ENCODE peak calls at places on chromosomes 16 and 17, in seven cellular contexts. L, Y, G, D, J, Q and F are unnamed samples. For H3K4me1, the result is how much of the 10 kb centered on the place peaks cover.

GRCh38 chr17:9173386-9173983 is 152.2 kb downstream of the NTN1 start:
- DNase-seq in L (no peak), Y (no peak), G (no peak), D (no peak), J (no peak), Q (no peak), F (no peak)

GRCh38 chr17:82442643-82443464 is 7.7 kb downstream of the CYBC1 start:
- DNase-seq in L (no peak), Y (no peak), G (no peak), D (peak), J (no peak), Q (peak), F (no peak)

GRCh38 chr16:25729188-25729587 is 37.4 kb downstream of the HS3ST4 start:
- DNase-seq in L (no peak), Y (no peak), G (no peak), D (no peak), J (no peak), Q (no peak), F (no peak)

GRCh38 chr17:58391302-58391984 is 25.9 kb downstream of the RNF43 start:
- DNase-seq in L (no peak), Y (no peak), G (no peak), D (no peak), J (no peak), Q (no peak), F (no peak)

GRCh38 chr16:72195609-72196008 is 23.7 kb upstream of the PMFBP1 start:
- DNase-seq in L (peak), Y (peak), G (peak), D (no peak), J (no peak), Q (peak), F (peak)

GRCh38 chr17:18970582-18971480 is 18.9 kb downstream of the SLC5A10 start:
- DNase-seq in L (no peak), Y (no peak), G (no peak), D (no peak), J (no peak), Q (no peak), F (no peak)

GRCh38 chr17:48642059-48642842 is 16.1 kb upstream of the HOXB9 start:
- DNase-seq in L (no peak), Y (no peak), G (peak), D (no peak), J (no peak), Q (peak), F (peak)

GRCh38 chr17:55521193-55521592 is 9.9 kb upstream of the SMIM36 start:
- DNase-seq in L (no peak), Y (no peak), G (no peak), D (no peak), J (no peak), Q (no peak), F (no peak)

GRCh38 chr17:11736613-11737289 is 138.5 kb downstream of the DNAH9 start:
- DNase-seq in L (no peak), Y (no peak), G (peak), D (no peak), J (no peak), Q (no peak), F (no peak)

GRCh38 chr17:34981538-34982241 is 1.4 kb downstream of the LIG3 start:
- DNase-seq in L (no peak), Y (no peak), G (peak), D (no peak), J (peak), Q (no peak), F (peak)

GRCh38 chr17:70060415-70060814 is 14.6 kb upstream of the KCNJ16 start:
- DNase-seq in L (no peak), Y (no peak), G (no peak), D (no peak), J (peak), Q (no peak), F (no peak)

GRCh38 chr17:65893692-65894279 is 298.1 kb downstream of the CEP112 start:
- DNase-seq in L (no peak), Y (no peak), G (no peak), D (no peak), J (no peak), Q (no peak), F (no peak)

GRCh38 chr17:50114849-50115357 is 15.1 kb downstream of the SAMD14 start:
- DNase-seq in L (no peak), Y (no peak), G (peak), D (peak), J (peak), Q (peak), F (peak)

GRCh38 chr16:340370-341091 is 12.0 kb downstream of the AXIN1 start:
- DNase-seq in L (no peak), Y (no peak), G (no peak), D (peak), J (no peak), Q (no peak), F (no peak)
- H3K4me1 ChIP-seq in L (under half), Y (under half), G (under half), D (under half), J (under half), Q (under half), F (under half)

GRCh38 chr16:50519001-50519400 is 29.2 kb upstream of the NKD1 start:
- DNase-seq in L (no peak), Y (no peak), G (no peak), D (no peak), J (no peak), Q (peak), F (no peak)
- H2BK120ac ChIP-seq in L (no peak), Y (no peak), G (no peak), D (no peak), J (no peak), Q (no peak), F (no peak)

DNA sequence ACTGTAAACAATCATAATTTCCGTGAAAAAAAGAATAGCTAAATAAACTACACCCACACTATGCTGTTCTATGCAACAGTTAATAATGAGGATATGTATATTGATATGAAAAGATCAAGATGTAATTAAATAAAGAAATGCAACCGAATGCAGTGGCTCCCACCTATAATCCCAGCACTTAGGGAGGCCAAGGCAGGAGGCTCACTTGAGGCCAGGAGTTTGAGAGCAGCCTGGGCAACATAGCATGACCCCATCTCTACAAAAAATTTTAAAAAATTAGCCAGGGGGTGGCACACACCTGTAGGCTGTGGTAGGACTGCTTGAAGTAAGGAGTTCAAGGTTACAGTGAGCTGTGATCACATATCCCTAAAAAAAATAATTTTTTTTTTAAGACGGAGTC is 14.9 kb downstream of the CENPV start:
- DNase-seq in L (no peak), Y (no peak), G (no peak), D (no peak), J (no peak), Q (no peak), F (no peak)
- H3K4me1 ChIP-seq in L (under half), Y (under half), G (under half), D (under half), J (under half), Q (under half), F (under half)

DNA sequence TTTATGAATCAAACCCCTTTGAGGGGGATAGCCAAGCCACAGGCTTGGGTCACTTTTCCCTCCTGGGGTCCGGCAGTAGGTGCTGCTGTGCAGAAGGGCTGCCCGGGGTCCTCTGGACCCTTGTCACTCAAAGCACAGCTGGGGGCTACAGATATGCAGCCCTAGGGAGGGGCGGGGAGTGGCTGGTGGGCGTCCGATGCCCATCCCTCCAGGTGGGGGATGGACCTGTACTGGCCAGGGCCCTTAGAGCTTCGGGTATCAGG is 598 bp downstream of the VASN start:
- DNase-seq in L (no peak), Y (no peak), G (no peak), D (no peak), J (no peak), Q (no peak), F (no peak)
- H2BK120ac ChIP-seq in L (peak), Y (no peak), G (no peak), D (no peak), J (peak), Q (no peak), F (peak)

DNA sequence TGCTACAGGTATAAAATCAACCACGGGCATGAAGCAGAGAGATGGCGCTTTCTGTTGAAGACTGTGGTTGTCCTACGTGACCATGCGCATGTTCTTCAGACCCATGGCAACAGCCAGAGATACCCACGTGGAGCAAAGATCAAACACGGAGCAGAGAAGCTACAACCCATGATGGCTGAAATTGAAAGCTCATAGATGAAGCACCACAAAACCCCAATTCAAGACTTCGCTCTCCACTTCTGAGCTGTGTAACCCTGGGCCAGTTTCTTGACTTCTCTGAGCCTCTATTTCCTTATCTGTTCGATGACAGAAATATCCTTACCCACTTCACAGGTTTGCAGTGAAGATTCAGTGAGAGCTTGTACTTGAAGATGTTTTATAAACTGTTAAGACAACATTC is 49.6 kb downstream of the C16orf95 start:
- DNase-seq in L (no peak), Y (no peak), G (no peak), D (no peak), J (no peak), Q (no peak), F (no peak)
- H3K4me1 ChIP-seq in L (under half), Y (under half), G (under half), D (under half), J (under half), Q (under half), F (under half)

GRCh38 chr16:57823836-57824235 is 21.5 kb upstream of the KIFC3 start:
- DNase-seq in L (no peak), Y (no peak), G (no peak), D (peak), J (no peak), Q (no peak), F (no peak)

GRCh38 chr16:57822018-57822553 is 19.8 kb upstream of the KIFC3 start:
- DNase-seq in L (no peak), Y (no peak), G (no peak), D (no peak), J (no peak), Q (no peak), F (no peak)

GRCh38 chr16:57822861-57823260 is 20.6 kb upstream of the KIFC3 start:
- DNase-seq in L (no peak), Y (no peak), G (no peak), D (peak), J (no peak), Q (no peak), F (no peak)

GRCh38 chr16:57818377-57819055 is 16.2 kb upstream of the KIFC3 start:
- DNase-seq in L (no peak), Y (no peak), G (no peak), D (no peak), J (no peak), Q (no peak), F (no peak)

DNA sequence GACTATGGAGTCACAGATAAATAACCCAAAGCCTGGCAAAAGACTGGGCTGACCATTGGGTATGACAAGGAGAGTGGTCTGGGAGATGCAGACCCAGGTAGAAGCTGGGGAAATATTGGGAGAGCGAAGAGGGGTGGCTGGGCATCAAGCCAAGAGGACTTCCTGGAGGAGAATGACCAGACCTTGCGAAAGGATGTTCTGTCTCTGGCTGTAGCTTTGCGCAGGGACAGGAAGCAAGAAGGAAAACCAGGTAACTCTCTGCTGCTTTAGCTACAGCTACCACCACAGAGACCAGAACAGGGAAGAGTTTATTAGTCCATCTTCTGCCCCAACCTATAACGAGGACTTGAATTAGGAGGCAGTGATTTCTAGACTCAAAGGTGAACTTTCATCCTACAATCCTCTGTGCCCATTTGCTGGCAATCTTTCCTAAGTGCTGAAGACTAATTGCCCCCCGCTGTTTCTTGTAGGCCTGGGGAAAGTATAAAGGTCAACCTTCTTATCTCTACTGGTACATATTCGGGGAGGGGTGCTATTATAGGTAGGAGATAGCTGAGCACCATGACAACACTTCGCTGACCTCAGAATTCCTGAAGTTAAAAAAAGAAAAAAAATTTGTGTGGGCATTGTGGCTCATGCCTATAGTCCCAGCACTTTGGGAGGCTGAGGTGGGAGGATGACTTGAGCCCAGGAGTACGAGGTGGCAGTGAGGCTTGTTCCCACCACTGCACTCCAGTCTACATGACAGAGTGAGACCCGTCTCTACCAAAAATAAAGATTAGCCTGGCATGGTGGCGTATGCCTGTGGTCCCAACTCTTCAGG is 19.1 kb upstream of the KIFC3 start:
- DNase-seq in L (no peak), Y (no peak), G (peak), D (no peak), J (no peak), Q (no peak), F (no peak)
- H2BK120ac ChIP-seq in L (no peak), Y (no peak), G (no peak), D (no peak), J (no peak), Q (no peak), F (no peak)

GRCh38 chr16:85926370-85926769 is 27.4 kb downstream of the IRF8 start:
- DNase-seq in L (no peak), Y (no peak), G (peak), D (no peak), J (no peak), Q (no peak), F (no peak)

GRCh38 chr16:85927938-85928337 is 29.0 kb downstream of the IRF8 start:
- DNase-seq in L (no peak), Y (no peak), G (no peak), D (no peak), J (no peak), Q (no peak), F (peak)

GRCh38 chr16:85927326-85927725 is 28.4 kb downstream of the IRF8 start:
- DNase-seq in L (no peak), Y (no peak), G (no peak), D (no peak), J (no peak), Q (no peak), F (no peak)

GRCh38 chr16:85923153-85924021 is 24.4 kb downstream of the IRF8 start:
- DNase-seq in L (no peak), Y (no peak), G (no peak), D (peak), J (peak), Q (no peak), F (peak)

DNA sequence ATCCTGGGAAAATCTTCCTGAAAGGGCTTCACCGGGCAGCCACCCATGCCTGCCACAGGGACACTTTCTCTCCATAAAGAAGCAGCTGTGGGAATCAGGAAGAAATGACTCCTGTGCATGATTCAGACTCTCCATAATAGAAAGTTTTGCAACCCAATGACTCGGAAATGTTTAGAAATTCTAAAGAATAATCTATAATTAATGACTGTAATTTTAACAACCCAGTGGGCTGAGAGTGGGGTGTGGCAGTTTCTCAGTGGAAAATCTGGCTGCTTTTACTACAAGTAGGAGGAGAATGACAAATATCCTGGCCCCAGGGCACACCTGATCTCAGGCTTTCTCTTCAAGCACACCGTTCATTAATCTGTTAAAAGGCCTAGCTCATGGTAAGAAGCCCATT is 25.7 kb downstream of the IRF8 start:
- DNase-seq in L (no peak), Y (no peak), G (no peak), D (peak), J (no peak), Q (no peak), F (peak)
- H3K4me1 ChIP-seq in L (under half), Y (under half), G (under half), D (under half), J (under half), Q (under half), F (under half)

GRCh38 chr16:11445486-11445885 is 100.2 kb downstream of the RMI2 start:
- DNase-seq in L (no peak), Y (no peak), G (no peak), D (peak), J (no peak), Q (no peak), F (no peak)
- H2BK120ac ChIP-seq in L (no peak), Y (no peak), G (no peak), D (no peak), J (no peak), Q (no peak), F (no peak)

DNA sequence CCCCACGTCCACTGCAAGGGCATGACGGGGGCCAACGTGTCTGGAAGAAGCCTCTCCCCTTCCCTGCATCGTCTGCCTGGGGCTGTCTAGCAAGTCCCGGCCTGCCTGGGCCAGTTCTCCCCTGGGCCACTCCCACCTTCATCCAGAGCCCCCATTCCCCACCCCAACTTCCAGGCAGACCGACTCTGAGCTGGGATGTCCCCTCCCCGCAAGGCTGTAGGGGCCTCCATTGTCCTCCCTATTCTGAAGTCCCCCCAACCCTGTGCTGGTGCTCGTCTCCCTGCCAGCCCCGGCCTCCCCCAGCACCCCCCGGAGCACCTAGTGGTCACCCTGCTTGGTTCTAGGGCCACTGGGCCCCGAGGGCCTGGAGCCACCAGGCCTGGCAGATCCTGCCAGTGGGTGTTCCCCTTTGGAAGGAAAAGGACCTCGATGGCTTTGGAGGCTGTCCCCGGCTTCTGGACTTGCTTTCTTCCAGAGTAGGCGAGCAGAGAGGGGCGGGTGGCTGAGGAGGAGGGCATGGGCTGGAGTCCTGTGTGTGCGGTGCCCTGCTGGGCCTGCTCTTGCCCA is 4.8 kb downstream of the GLIS2 start:
- DNase-seq in L (no peak), Y (no peak), G (no peak), D (no peak), J (no peak), Q (no peak), F (no peak)
- H3K4me1 ChIP-seq in L (under half), Y (under half), G (under half), D (under half), J (under half), Q (under half), F (half or more)

DNA sequence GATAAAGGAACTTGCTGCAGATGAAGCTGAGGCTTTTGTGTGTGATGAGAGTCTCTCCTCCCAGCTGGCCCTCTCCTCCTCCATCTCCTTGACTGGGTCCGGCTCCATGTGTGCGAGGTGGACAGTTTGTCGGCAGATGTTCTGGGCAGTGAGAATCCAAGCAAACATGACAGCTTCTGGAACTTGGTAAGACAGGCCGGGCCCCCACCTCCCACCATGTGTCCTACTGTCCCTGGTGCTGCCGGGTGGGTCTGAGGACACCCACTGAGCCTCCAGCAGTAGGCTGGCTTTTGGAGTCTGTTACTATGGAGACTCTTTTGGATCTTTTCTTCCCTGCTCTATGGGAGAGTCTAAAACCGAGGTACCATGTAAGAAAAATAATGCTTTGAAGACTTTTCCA is 12.6 kb downstream of the NUP85 start:
- DNase-seq in L (no peak), Y (no peak), G (no peak), D (no peak), J (no peak), Q (no peak), F (no peak)
- H2BK120ac ChIP-seq in L (no peak), Y (no peak), G (no peak), D (no peak), J (no peak), Q (no peak), F (no peak)